ENCODE peak calls at places on chromosomes 16 and 17, in ten cellular contexts. Y is heart left ventricle; D is psoas muscle; B is PC-3; O is Karpas-422; J is neuronal stem cell; Q is hepatocyte; V is fibroblast of lung; M is adrenal gland; W is CD8-positive, alpha-beta memory T cell. H is an unnamed sample.
A peak's percentile ranks its signal among the peaks of the same experiment; 100 is the strongest.

GRCh38 chr16:80274576-80275191 is 266.1 kb upstream of the DYNLRB2 start:
- DNase-seq in Y (no peak), D (no peak), B (no peak), O (no peak), J (peak; percentile 39), Q (no peak), V (peak; percentile 23), M (no peak), W (no peak), H (peak; percentile 49)

GRCh38 chr16:25155553-25156460 is 44.3 kb downstream of the LCMT1 start:
- DNase-seq in Y (no peak), D (no peak), B (no peak), O (no peak), J (no peak), Q (no peak), V (no peak), M (peak; percentile 62), W (no peak), H (no peak)

GRCh38 chr16:77335652-77336234 is 99.1 kb downstream of the ADAMTS18 start:
- DNase-seq in Y (no peak), D (no peak), B (peak; percentile 13), O (no peak), J (no peak), Q (no peak), V (no peak), M (no peak), W (no peak), H (no peak)

GRCh38 chr16:50025544-50025931 is 513 bp downstream of the CNEP1R1 start:
- DNase-seq in Y (no peak), D (no peak), B (peak; percentile 3), O (peak; percentile 61), J (no peak), Q (peak; percentile 38), V (no peak), M (peak; percentile 24), W (peak; percentile 14), H (peak; percentile 32)

GRCh38 chr16:69440236-69440635 is 15.8 kb downstream of the CYB5B start:
- DNase-seq in Y (no peak), D (no peak), B (no peak), O (no peak), J (no peak), Q (no peak), V (no peak), M (no peak), W (no peak), H (no peak)

GRCh38 chr17:10198509-10199249 is at the start of gene GAS7:
- DNase-seq in Y (peak; percentile 80), D (peak; percentile 81), B (no peak), O (no peak), J (peak; percentile 66), Q (peak; percentile 84), V (no peak), M (peak; percentile 56), W (peak; percentile 46), H (no peak)

GRCh38 chr16:71781741-71782140 is 26.9 kb downstream of the AP1G1 start:
- DNase-seq in Y (no peak), D (no peak), B (peak; percentile 64), O (no peak), J (no peak), Q (no peak), V (peak; percentile 6), M (no peak), W (no peak), H (peak; percentile 9)

GRCh38 chr17:82551779-82552457 is 32.4 kb downstream of the FOXK2 start:
- DNase-seq in Y (peak; percentile 72), D (peak; percentile 69), B (peak; percentile 77), O (peak; percentile 92), J (no peak), Q (peak; percentile 79), V (peak; percentile 69), M (peak; percentile 84), W (peak; percentile 56), H (peak; percentile 87)

GRCh38 chr16:459761-460160 is 34.3 kb downstream of the RAB11FIP3 start:
- DNase-seq in Y (no peak), D (no peak), B (no peak), O (no peak), J (no peak), Q (no peak), V (no peak), M (no peak), W (no peak), H (no peak)

GRCh38 chr17:44569459-44569858 is 12.2 kb downstream of the FZD2 start:
- DNase-seq in Y (no peak), D (no peak), B (no peak), O (no peak), J (no peak), Q (no peak), V (no peak), M (no peak), W (no peak), H (no peak)

GRCh38 chr16:69100046-69100765 is 5.2 kb upstream of the HAS3 start:
- DNase-seq in Y (no peak), D (no peak), B (no peak), O (no peak), J (no peak), Q (no peak), V (no peak), M (no peak), W (no peak), H (no peak)

GRCh38 chr17:41549596-41550039 is 21.5 kb upstream of the KRT19 start:
- DNase-seq in Y (no peak), D (no peak), B (peak; percentile 61), O (no peak), J (no peak), Q (peak; percentile 82), V (peak; percentile 81), M (no peak), W (no peak), H (no peak)

GRCh38 chr17:69948406-69948805 is 126.6 kb upstream of the KCNJ16 start:
- DNase-seq in Y (no peak), D (no peak), B (no peak), O (no peak), J (no peak), Q (no peak), V (no peak), M (no peak), W (no peak), H (no peak)

GRCh38 chr16:70749006-70749678 is 51.8 kb downstream of the VAC14 start:
- DNase-seq in Y (no peak), D (no peak), B (no peak), O (peak; percentile 68), J (no peak), Q (no peak), V (no peak), M (no peak), W (no peak), H (no peak)

GRCh38 chr16:70747703-70748631 is 53.0 kb downstream of the VAC14 start:
- DNase-seq in Y (no peak), D (peak; percentile 44), B (peak; percentile 50), O (no peak), J (no peak), Q (peak; percentile 43), V (peak; percentile 46), M (no peak), W (no peak), H (peak; percentile 42)

GRCh38 chr16:70745536-70746025 is 55.4 kb downstream of the VAC14 start:
- DNase-seq in Y (no peak), D (no peak), B (no peak), O (no peak), J (no peak), Q (no peak), V (no peak), M (no peak), W (no peak), H (no peak)

GRCh38 chr16:70746040-70746707 is 54.8 kb downstream of the VAC14 start:
- DNase-seq in Y (no peak), D (peak; percentile 85), B (peak; percentile 73), O (no peak), J (no peak), Q (peak; percentile 69), V (peak; percentile 85), M (peak; percentile 89), W (no peak), H (peak; percentile 68)

DNA sequence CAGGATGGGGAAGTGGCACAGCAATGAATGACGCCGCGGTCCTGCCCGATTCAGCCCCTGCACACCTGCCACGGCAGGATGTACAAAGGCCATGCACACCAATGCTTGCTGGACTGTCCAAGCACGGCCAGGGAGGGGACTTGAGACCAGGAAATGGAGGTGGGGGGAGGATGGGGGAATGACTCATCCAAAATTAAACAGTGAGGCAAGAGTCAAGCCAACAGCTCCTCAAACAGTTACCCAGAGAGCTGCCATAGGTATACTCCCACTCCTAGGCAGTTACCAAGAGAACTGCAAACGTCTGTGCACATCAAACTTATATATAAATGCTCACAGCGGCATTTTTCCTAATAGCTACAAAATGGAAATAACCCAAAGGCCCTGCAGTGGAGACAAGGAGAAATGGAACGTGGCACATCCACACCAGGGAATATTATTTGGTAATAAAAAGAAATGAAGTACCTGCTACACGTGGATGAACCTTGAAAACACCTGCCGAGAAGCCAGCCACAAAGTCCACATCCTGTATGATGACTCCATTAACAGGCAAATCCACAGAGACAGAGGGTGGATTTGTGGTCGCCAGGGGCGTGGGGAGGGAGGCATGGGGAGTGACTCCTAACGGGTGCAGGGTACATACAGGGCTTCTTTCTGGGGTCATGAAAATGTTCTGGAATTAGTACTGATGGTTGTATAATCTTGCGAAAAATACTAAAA is 54.1 kb downstream of the VAC14 start:
- DNase-seq in Y (peak; percentile 63), D (peak; percentile 77), B (peak; percentile 94), O (no peak), J (no peak), Q (peak; percentile 89), V (peak; percentile 96), M (peak; percentile 86), W (no peak), H (peak; percentile 90)
- H3K27ac ChIP-seq in Y (peak overlapping the region; percentile 76), D (peak overlapping the region; percentile 82), B (peak overlapping the region; percentile 99), O (no peak overlapping the region), J (no peak overlapping the region), Q (peak overlapping the region; percentile 96), V (peak overlapping the region; percentile 99), M (peak overlapping the region; percentile 94), W (peak overlapping the region; percentile 46), H (peak overlapping the region; percentile 95)

DNA sequence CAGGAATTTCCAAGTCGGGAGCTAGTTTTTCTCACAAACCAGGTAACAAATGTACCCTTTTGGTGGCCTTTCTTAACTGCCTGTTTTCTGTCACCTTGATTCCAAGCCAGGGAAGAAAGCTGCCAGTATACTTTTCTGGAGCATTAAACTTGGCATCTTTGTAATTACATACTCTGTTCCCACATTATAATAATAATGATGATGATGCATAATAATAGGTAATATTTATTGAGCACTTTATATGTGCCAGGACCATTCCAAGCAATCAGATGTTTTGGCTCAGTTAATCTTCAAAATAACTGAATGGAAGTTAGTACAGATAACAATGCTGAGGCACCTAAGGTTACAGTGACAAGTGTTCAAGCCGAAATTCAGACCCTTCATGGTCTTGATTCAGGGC is 11.1 kb upstream of the PSMC5 start:
- DNase-seq in Y (no peak), D (no peak), B (no peak), O (no peak), J (no peak), Q (no peak), V (no peak), M (no peak), W (no peak), H (no peak)
- H3K27ac ChIP-seq in Y (no peak overlapping the region), D (no peak overlapping the region), B (no peak overlapping the region), O (no peak overlapping the region), J (no peak overlapping the region), Q (no peak overlapping the region), V (no peak overlapping the region), M (no peak overlapping the region), W (no peak overlapping the region), H (no peak overlapping the region)

GRCh38 chr16:74607310-74607966 is 524 bp upstream of the GLG1 start:
- DNase-seq in Y (no peak), D (no peak), B (no peak), O (no peak), J (no peak), Q (no peak), V (no peak), M (no peak), W (no peak), H (no peak)
- H3K27ac ChIP-seq in Y (peak overlapping the region; percentile 92), D (peak overlapping the region; percentile 93), B (peak overlapping the region; percentile 62), O (peak overlapping the region; percentile 17), J (no peak overlapping the region), Q (peak overlapping the region; percentile 99), V (peak overlapping the region; percentile 92), M (peak overlapping the region; percentile 98), W (peak overlapping the region; percentile 96), H (peak overlapping the region; percentile 88)

GRCh38 chr17:49437696-49438438 is 23.2 kb upstream of the PHB1 start:
- DNase-seq in Y (no peak), D (no peak), B (no peak), O (no peak), J (no peak), Q (no peak), V (no peak), M (no peak), W (no peak), H (no peak)
- H3K27ac ChIP-seq in Y (no peak overlapping the region), D (no peak overlapping the region), B (no peak overlapping the region), O (no peak overlapping the region), J (peak overlapping the region; percentile 73), Q (no peak overlapping the region), V (no peak overlapping the region), M (no peak overlapping the region), W (no peak overlapping the region), H (no peak overlapping the region)

H was measured in RWPE1.